ENCODE peak calls at places on chromosomes 5 and 9, in six cellular contexts. C is endothelial cell, T is COR-L47, N is brain microvascular endothelial cell, P is Kasumi-1, V is NCI-H1417. K is an unnamed sample.

GRCh38 chr9:37035472-37036236 is 1.6 kb upstream of the PAX5 start:
- DNase-seq in C (peak), T (no peak), N (no peak), P (no peak), V (peak), K (peak)

GRCh38 chr5:181258576-181258975 is 2.4 kb downstream of the TRIM52 start:
- DNase-seq in C (no peak), T (no peak), N (no peak), P (no peak), V (no peak), K (no peak)

GRCh38 chr5:91170266-91170665 is 212.9 kb downstream of the ARRDC3 start:
- DNase-seq in C (no peak), T (no peak), N (no peak), P (no peak), V (no peak), K (no peak)

GRCh38 chr5:60763061-60763460 is 63.1 kb upstream of the DEPDC1B start:
- DNase-seq in C (no peak), T (no peak), N (no peak), P (no peak), V (no peak), K (no peak)

GRCh38 chr9:8025532-8025931 is 226.0 kb upstream of the DMAC1 start:
- DNase-seq in C (no peak), T (no peak), N (no peak), P (no peak), V (no peak), K (no peak)

GRCh38 chr5:11607944-11608343 is 296.3 kb downstream of the CTNND2 start:
- DNase-seq in C (no peak), T (no peak), N (no peak), P (no peak), V (no peak), K (no peak)

GRCh38 chr9:120921751-120922181 is 4.8 kb downstream of the TRAF1 start:
- DNase-seq in C (no peak), T (no peak), N (no peak), P (no peak), V (no peak), K (no peak)

GRCh38 chr5:107431998-107432397 is 238.7 kb downstream of the EFNA5 start:
- DNase-seq in C (no peak), T (no peak), N (no peak), P (no peak), V (no peak), K (no peak)

GRCh38 chr9:128099932-128100491 is 27.5 kb downstream of the PTGES2 start:
- DNase-seq in C (no peak), T (no peak), N (no peak), P (no peak), V (no peak), K (no peak)

GRCh38 chr5:75460532-75460931 is 50.9 kb downstream of the CERT1 start:
- DNase-seq in C (no peak), T (no peak), N (no peak), P (no peak), V (no peak), K (no peak)

GRCh38 chr9:91443321-91443993 is 19.8 kb upstream of the NFIL3 start:
- DNase-seq in C (no peak), T (no peak), N (no peak), P (no peak), V (no peak), K (no peak)

GRCh38 chr9:78097541-78097940 is 65.9 kb upstream of the GNAQ start:
- DNase-seq in C (no peak), T (no peak), N (no peak), P (peak), V (no peak), K (no peak)

GRCh38 chr9:113720495-113720894 is 155.6 kb upstream of the ZNF618 start:
- DNase-seq in C (no peak), T (no peak), N (no peak), P (no peak), V (no peak), K (no peak)

GRCh38 chr5:122942164-122942914 is 94.2 kb downstream of the PPIC start:
- DNase-seq in C (peak), T (peak), N (peak), P (no peak), V (peak), K (peak)

GRCh38 chr5:73917433-73917832 is 291.4 kb downstream of the ARHGEF28 start:
- DNase-seq in C (no peak), T (peak), N (no peak), P (no peak), V (no peak), K (no peak)

GRCh38 chr9:69180670-69181069 is 6.6 kb downstream of the TJP2 start:
- DNase-seq in C (no peak), T (no peak), N (peak), P (peak), V (peak), K (no peak)

GRCh38 chr5:126003309-126003708 is 419.9 kb upstream of the GRAMD2B start:
- DNase-seq in C (no peak), T (no peak), N (peak), P (no peak), V (no peak), K (no peak)

GRCh38 chr5:108481355-108481931 is 99.5 kb upstream of the FBXL17 start:
- DNase-seq in C (no peak), T (peak), N (peak), P (peak), V (no peak), K (no peak)

GRCh38 chr5:31412324-31412723 is 119.6 kb downstream of the DROSHA start:
- DNase-seq in C (no peak), T (no peak), N (no peak), P (no peak), V (no peak), K (no peak)

GRCh38 chr5:3694819-3695218 is 99.2 kb downstream of the IRX1 start:
- DNase-seq in C (no peak), T (no peak), N (no peak), P (no peak), V (no peak), K (no peak)

GRCh38 chr9:93600504-93600903 is 24.1 kb downstream of the PHF2 start:
- DNase-seq in C (no peak), T (peak), N (no peak), P (no peak), V (peak), K (no peak)

GRCh38 chr5:58871648-58872242 is 288.9 kb downstream of the RAB3C start:
- DNase-seq in C (peak), T (no peak), N (peak), P (peak), V (peak), K (peak)

K was measured in nephron progenitor cell.